ENCODE peak calls at places on chromosomes 13 and 19, in four cellular contexts. One of them, this sample, is unnamed.

GRCh38 chr19:24078688-24079087 is 8.3 kb upstream of the ZNF254 start:
- DNase-seq in left lung: no peak
- DNase-seq in MM.1S: no peak
- DNase-seq in H9: peak; percentile 30
- DNase-seq in this sample: no peak

GRCh38 chr13:50910483-50910805 is 853 bp downstream of the RNASEH2B start:
- DNase-seq in left lung: no peak
- DNase-seq in MM.1S: no peak
- DNase-seq in H9: peak; percentile 61
- DNase-seq in this sample: no peak

GRCh38 chr13:100789481-100789880 is 114.9 kb upstream of the TMTC4 start:
- DNase-seq in left lung: peak; percentile 48
- DNase-seq in MM.1S: peak; percentile 45
- DNase-seq in H9: no peak
- DNase-seq in this sample: no peak

GRCh38 chr19:18291019-18291524 is 9.7 kb upstream of the JUND start:
- DNase-seq in left lung: no peak
- DNase-seq in MM.1S: no peak
- DNase-seq in H9: no peak
- DNase-seq in this sample: no peak

GRCh38 chr19:41410655-41411054 is 13.0 kb downstream of the BCKDHA start:
- DNase-seq in left lung: no peak
- DNase-seq in MM.1S: no peak
- DNase-seq in H9: no peak
- DNase-seq in this sample: no peak

GRCh38 chr13:50227356-50227755 is 212.1 kb downstream of the KCNRG start:
- DNase-seq in left lung: no peak
- DNase-seq in MM.1S: no peak
- DNase-seq in H9: no peak
- DNase-seq in this sample: no peak

GRCh38 chr19:33950141-33950805 is 153.6 kb downstream of the KCTD15 start:
- DNase-seq in left lung: no peak
- DNase-seq in MM.1S: no peak
- DNase-seq in H9: no peak
- DNase-seq in this sample: no peak

GRCh38 chr19:13526552-13526951 is 20.3 kb upstream of the CACNA1A start:
- DNase-seq in left lung: no peak
- DNase-seq in MM.1S: no peak
- DNase-seq in H9: peak; percentile 70
- DNase-seq in this sample: no peak

GRCh38 chr19:36748431-36749275 is 24.0 kb downstream of the ZNF850 start:
- DNase-seq in left lung: no peak
- DNase-seq in MM.1S: no peak
- DNase-seq in H9: no peak
- DNase-seq in this sample: no peak

GRCh38 chr19:51702754-51703654 is 9.9 kb downstream of the SPACA6 start:
- DNase-seq in left lung: peak; percentile 60
- DNase-seq in MM.1S: no peak
- DNase-seq in H9: peak; percentile 91
- DNase-seq in this sample: no peak

GRCh38 chr13:53150568-53150967 is 122.0 kb downstream of the OLFM4 start:
- DNase-seq in left lung: no peak
- DNase-seq in MM.1S: no peak
- DNase-seq in H9: no peak
- DNase-seq in this sample: no peak

GRCh38 chr19:5128251-5128931 is 159.5 kb downstream of the KDM4B start:
- DNase-seq in left lung: no peak
- DNase-seq in MM.1S: no peak
- DNase-seq in H9: no peak
- DNase-seq in this sample: no peak

GRCh38 chr13:32228330-32229041 is 86.7 kb downstream of the ZAR1L start:
- DNase-seq in left lung: no peak
- DNase-seq in MM.1S: no peak
- DNase-seq in H9: no peak
- DNase-seq in this sample: no peak

GRCh38 chr19:42114412-42114811 is 17.8 kb downstream of the POU2F2 start:
- DNase-seq in left lung: no peak
- DNase-seq in MM.1S: peak; percentile 79
- DNase-seq in H9: peak; percentile 55
- DNase-seq in this sample: no peak

GRCh38 chr13:31920301-31920818 is 111.2 kb upstream of the FRY start:
- DNase-seq in left lung: no peak
- DNase-seq in MM.1S: no peak
- DNase-seq in H9: no peak
- DNase-seq in this sample: no peak

GRCh38 chr19:45245826-45246225 is 619 bp upstream of the EXOC3L2 start:
- DNase-seq in left lung: no peak
- DNase-seq in MM.1S: no peak
- DNase-seq in H9: no peak
- DNase-seq in this sample: no peak

GRCh38 chr13:43894438-43894837 is 14.7 kb downstream of the LACC1 start:
- DNase-seq in left lung: no peak
- DNase-seq in MM.1S: no peak
- DNase-seq in H9: no peak
- DNase-seq in this sample: no peak

GRCh38 chr13:62320129-62320724 is 904.6 kb upstream of the PCDH20 start:
- DNase-seq in left lung: no peak
- DNase-seq in MM.1S: peak; percentile 54
- DNase-seq in H9: no peak
- DNase-seq in this sample: no peak

GRCh38 chr13:76889254-76889653 is 3.0 kb upstream of the KCTD12 start:
- DNase-seq in left lung: no peak
- DNase-seq in MM.1S: no peak
- DNase-seq in H9: no peak
- DNase-seq in this sample: no peak

GRCh38 chr19:49676136-49676689 is 858 bp upstream of the PRMT1 start:
- DNase-seq in left lung: peak; percentile 87
- DNase-seq in MM.1S: peak; percentile 87
- DNase-seq in H9: peak; percentile 89
- DNase-seq in this sample: no peak

GRCh38 chr13:44335463-44335862 is 38.2 kb upstream of the SERP2 start:
- DNase-seq in left lung: no peak
- DNase-seq in MM.1S: no peak
- DNase-seq in H9: no peak
- DNase-seq in this sample: no peak

GRCh38 chr19:30690935-30691505 is 318.8 kb downstream of the ZNF536 start:
- DNase-seq in left lung: no peak
- DNase-seq in MM.1S: no peak
- DNase-seq in H9: peak; percentile 39
- DNase-seq in this sample: no peak

GRCh38 chr19:49425922-49426592 is 869 bp downstream of the GFY start:
- DNase-seq in left lung: no peak
- DNase-seq in MM.1S: no peak
- DNase-seq in H9: peak; percentile 96
- DNase-seq in this sample: no peak

GRCh38 chr19:2578391-2578826 is 102.5 kb downstream of the GADD45B start:
- DNase-seq in left lung: peak; percentile 38
- DNase-seq in MM.1S: no peak
- DNase-seq in H9: peak; percentile 55
- DNase-seq in this sample: no peak

GRCh38 chr13:61277088-61277487 is 138.6 kb downstream of the PCDH20 start:
- DNase-seq in left lung: no peak
- DNase-seq in MM.1S: no peak
- DNase-seq in H9: no peak
- DNase-seq in this sample: no peak

GRCh38 chr19:48915757-48916156 is 15.6 kb downstream of the NUCB1 start:
- DNase-seq in left lung: no peak
- DNase-seq in MM.1S: no peak
- DNase-seq in H9: no peak
- DNase-seq in this sample: no peak

GRCh38 chr13:51619614-51620013 is 35.4 kb downstream of the WDFY2 start:
- DNase-seq in left lung: no peak
- DNase-seq in MM.1S: no peak
- DNase-seq in H9: no peak
- DNase-seq in this sample: no peak

GRCh38 chr19:18871543-18871942 is 24.4 kb downstream of the CERS1 start:
- DNase-seq in left lung: no peak
- DNase-seq in MM.1S: no peak
- DNase-seq in H9: no peak
- DNase-seq in this sample: no peak

GRCh38 chr19:12521996-12522395 is 29.3 kb downstream of the ZNF564 start:
- DNase-seq in left lung: no peak
- DNase-seq in MM.1S: peak; percentile 15
- DNase-seq in H9: peak; percentile 41
- DNase-seq in this sample: no peak

GRCh38 chr13:24162604-24163003 is 2.1 kb downstream of the SPATA13 start:
- DNase-seq in left lung: no peak
- DNase-seq in MM.1S: no peak
- DNase-seq in H9: no peak
- DNase-seq in this sample: no peak

GRCh38 chr13:95553614-95554385 is 1.3 kb downstream of the CLDN10 start:
- DNase-seq in left lung: peak; percentile 45
- DNase-seq in MM.1S: no peak
- DNase-seq in H9: peak; percentile 52
- DNase-seq in this sample: no peak

GRCh38 chr19:33437351-33438015 is 64.0 kb downstream of the CEBPG start:
- DNase-seq in left lung: peak; percentile 20
- DNase-seq in MM.1S: no peak
- DNase-seq in H9: no peak
- DNase-seq in this sample: no peak

GRCh38 chr19:3687774-3688706 is 12.2 kb downstream of the PIP5K1C start:
- DNase-seq in left lung: no peak
- DNase-seq in MM.1S: peak; percentile 91
- DNase-seq in H9: peak; percentile 71
- DNase-seq in this sample: no peak

GRCh38 chr19:17001603-17002183 is 24.9 kb downstream of the CPAMD8 start:
- DNase-seq in left lung: no peak
- DNase-seq in MM.1S: no peak
- DNase-seq in H9: no peak
- DNase-seq in this sample: peak; percentile 86

GRCh38 chr19:6732803-6733337 is 4.5 kb downstream of the GPR108 start:
- DNase-seq in left lung: no peak
- DNase-seq in MM.1S: no peak
- DNase-seq in H9: no peak
- DNase-seq in this sample: no peak

GRCh38 chr19:45640849-45641273 is 1.7 kb upstream of the EML2 start:
- DNase-seq in left lung: peak; percentile 48
- DNase-seq in MM.1S: no peak
- DNase-seq in H9: peak; percentile 86
- DNase-seq in this sample: peak; percentile 22

GRCh38 chr13:51923983-51924539 is 62.3 kb downstream of the CCDC70 start:
- DNase-seq in left lung: no peak
- DNase-seq in MM.1S: no peak
- DNase-seq in H9: peak; percentile 46
- DNase-seq in this sample: no peak

GRCh38 chr13:30421093-30422055 is 919 bp upstream of the UBE2L5 start:
- DNase-seq in left lung: peak; percentile 87
- DNase-seq in MM.1S: peak; percentile 40
- DNase-seq in H9: peak; percentile 64
- DNase-seq in this sample: peak; percentile 32

GRCh38 chr13:28449826-28450773 is 44.8 kb downstream of the FLT1 start:
- DNase-seq in left lung: no peak
- DNase-seq in MM.1S: no peak
- DNase-seq in H9: no peak
- DNase-seq in this sample: no peak

GRCh38 chr19:16207490-16208025 is 9.8 kb downstream of the AP1M1 start:
- DNase-seq in left lung: no peak
- DNase-seq in MM.1S: no peak
- DNase-seq in H9: no peak
- DNase-seq in this sample: no peak

GRCh38 chr19:21812448-21812847 is 23.5 kb downstream of the ZNF43 start:
- DNase-seq in left lung: no peak
- DNase-seq in MM.1S: no peak
- DNase-seq in H9: no peak
- DNase-seq in this sample: no peak
- H3K9me3 ChIP-seq in left lung: peaks cover 100% of the 10 kb centered on the region
- H3K9me3 ChIP-seq in MM.1S: no peaks in the 10 kb centered on the region
- H3K9me3 ChIP-seq in H9: peaks cover 68% of the 10 kb centered on the region
- H3K9me3 ChIP-seq in this sample: peaks cover 60% of the 10 kb centered on the region

DNA sequence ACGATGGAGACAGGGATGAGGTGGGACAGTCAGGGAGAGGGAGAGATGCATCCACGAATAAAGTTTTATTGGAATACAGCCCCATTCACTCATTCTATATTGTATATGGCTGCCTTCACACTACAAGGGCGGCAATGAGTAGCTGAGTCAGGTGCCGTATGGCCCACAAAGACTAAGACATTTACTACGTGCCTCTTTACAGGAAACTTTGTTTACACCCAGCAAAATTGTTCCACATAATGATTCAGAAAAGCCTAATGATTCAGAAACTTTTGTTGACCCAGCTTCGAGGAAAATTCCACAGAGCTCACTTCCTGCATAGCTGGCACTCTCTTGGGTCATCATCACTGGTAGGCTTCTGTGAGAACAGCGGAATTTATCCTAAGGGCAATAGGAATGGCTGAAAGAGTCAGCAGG is 87.3 kb upstream of the PEG3 start:
- DNase-seq in left lung: no peak
- DNase-seq in MM.1S: no peak
- DNase-seq in H9: no peak
- DNase-seq in this sample: no peak
- H3K9me3 ChIP-seq in left lung: peaks cover 65% of the 10 kb centered on the region
- H3K9me3 ChIP-seq in MM.1S: no peaks in the 10 kb centered on the region
- H3K9me3 ChIP-seq in H9: peaks cover 81% of the 10 kb centered on the region
- H3K9me3 ChIP-seq in this sample: peaks cover 5% of the 10 kb centered on the region

DNA sequence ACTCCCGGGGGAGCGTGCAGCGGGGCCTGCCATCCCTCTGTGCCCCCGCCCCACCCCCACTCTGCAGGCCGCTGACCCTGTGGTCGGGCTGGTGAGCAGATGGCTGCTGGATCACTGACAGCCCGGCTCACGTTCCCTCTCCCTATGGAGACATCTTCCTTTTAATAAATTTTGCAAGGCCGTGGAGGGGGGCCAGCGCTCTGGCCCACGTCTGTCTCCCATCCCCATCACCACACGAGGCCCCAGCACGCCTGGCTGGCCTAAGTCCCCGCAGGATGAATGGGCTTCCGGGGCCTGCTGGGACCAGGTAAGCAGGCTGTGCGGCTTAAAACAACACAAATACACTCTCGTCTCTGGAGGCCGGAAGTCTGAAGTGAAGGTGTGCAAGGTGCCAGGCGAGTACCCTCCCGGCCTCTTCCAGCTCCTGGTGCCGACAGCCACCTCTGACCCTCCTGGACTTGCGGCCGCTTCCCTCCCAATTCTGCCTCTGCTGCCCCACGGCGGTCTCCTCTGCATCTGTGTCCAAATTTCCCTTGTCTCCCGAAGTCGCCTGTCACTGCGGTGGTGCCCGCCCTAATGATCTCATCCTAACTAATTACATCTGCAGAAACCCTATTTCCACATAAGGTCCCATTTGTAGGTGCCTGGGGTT is 8.3 kb upstream of the PTBP1 start:
- DNase-seq in left lung: no peak
- DNase-seq in MM.1S: no peak
- DNase-seq in H9: peak; percentile 72
- DNase-seq in this sample: no peak
- H3K9me3 ChIP-seq in left lung: no peaks in the 10 kb centered on the region
- H3K9me3 ChIP-seq in MM.1S: no peaks in the 10 kb centered on the region
- H3K9me3 ChIP-seq in H9: no peaks in the 10 kb centered on the region
- H3K9me3 ChIP-seq in this sample: no peaks in the 10 kb centered on the region

GRCh38 chr19:21823224-21823623 is 12.8 kb downstream of the ZNF43 start:
- DNase-seq in left lung: no peak
- DNase-seq in MM.1S: no peak
- DNase-seq in H9: no peak
- DNase-seq in this sample: no peak
- H3K9me3 ChIP-seq in left lung: peaks cover 93% of the 10 kb centered on the region
- H3K9me3 ChIP-seq in MM.1S: no peaks in the 10 kb centered on the region
- H3K9me3 ChIP-seq in H9: no peaks in the 10 kb centered on the region
- H3K9me3 ChIP-seq in this sample: peaks cover 5% of the 10 kb centered on the region

GRCh38 chr19:9610484-9611113 is 10.4 kb downstream of the ZNF561 start:
- DNase-seq in left lung: no peak
- DNase-seq in MM.1S: no peak
- DNase-seq in H9: no peak
- DNase-seq in this sample: no peak
- H3K9me3 ChIP-seq in left lung: peaks cover 83% of the 10 kb centered on the region
- H3K9me3 ChIP-seq in MM.1S: no peaks in the 10 kb centered on the region
- H3K9me3 ChIP-seq in H9: peaks cover 33% of the 10 kb centered on the region
- H3K9me3 ChIP-seq in this sample: peaks cover 22% of the 10 kb centered on the region